ENCODE peak calls at places on chromosomes 4 and X, in eight cellular contexts. Q is OCI-LY7; J is naive thymus-derived CD4-positive, alpha-beta T cell; H is lung; P is neuronal stem cell; T is effector memory CD4-positive, alpha-beta T cell; D is A549; B is cardiac muscle cell. I is an unnamed sample.

GRCh38 chr4:39255916-39256315 is 73.6 kb downstream of the WDR19 start:
- DNase-seq in Q (no peak), J (no peak), H (no peak), P (no peak), T (no peak), D (no peak), B (no peak), I (no peak)

GRCh38 chr4:122576261-122577188 is 44.3 kb downstream of the IL21 start:
- DNase-seq in Q (peak; percentile 35), J (no peak), H (no peak), P (peak; percentile 23), T (no peak), D (peak; percentile 35), B (peak; percentile 67), I (peak; percentile 58)

GRCh38 chrX:150038356-150038755 is 100.1 kb upstream of the EOLA2 start:
- DNase-seq in Q (no peak), J (no peak), H (no peak), P (no peak), T (no peak), D (no peak), B (no peak), I (no peak)

GRCh38 chrX:45077748-45078424 is 122.8 kb downstream of the DIPK2B start:
- DNase-seq in Q (no peak), J (no peak), H (no peak), P (no peak), T (no peak), D (no peak), B (no peak), I (no peak)

GRCh38 chrX:153662266-153662665 is 11.3 kb downstream of the PNCK start:
- DNase-seq in Q (peak; percentile 31), J (peak; percentile 50), H (no peak), P (no peak), T (peak; percentile 15), D (peak; percentile 77), B (peak; percentile 49), I (peak; percentile 63)

GRCh38 chrX:23548164-23548563 is 119.1 kb upstream of the PRDX4 start:
- DNase-seq in Q (no peak), J (no peak), H (no peak), P (no peak), T (no peak), D (no peak), B (no peak), I (no peak)

GRCh38 chr4:176547005-176547404 is 227.2 kb downstream of the SPCS3 start:
- DNase-seq in Q (no peak), J (no peak), H (no peak), P (no peak), T (no peak), D (no peak), B (no peak), I (no peak)

GRCh38 chrX:30183554-30183953 is 31.8 kb upstream of the MAGEB2 start:
- DNase-seq in Q (no peak), J (no peak), H (no peak), P (no peak), T (no peak), D (no peak), B (no peak), I (no peak)

GRCh38 chrX:139972629-139973257 is 7.4 kb upstream of the CXorf66 start:
- DNase-seq in Q (no peak), J (no peak), H (no peak), P (no peak), T (no peak), D (no peak), B (no peak), I (no peak)

GRCh38 chr4:181077416-181077815 is 1165.8 kb upstream of the TENM3 start:
- DNase-seq in Q (no peak), J (no peak), H (no peak), P (no peak), T (no peak), D (no peak), B (no peak), I (no peak)

GRCh38 chrX:1661048-1661921 is 46.4 kb downstream of the ASMT start:
- DNase-seq in Q (peak; percentile 98), J (peak; percentile 74), H (peak; percentile 51), P (no peak), T (peak; percentile 81), D (peak; percentile 56), B (no peak), I (peak; percentile 97)

GRCh38 chr4:164509951-164510350 is 244.0 kb upstream of the SMIM31 start:
- DNase-seq in Q (no peak), J (no peak), H (no peak), P (no peak), T (no peak), D (no peak), B (no peak), I (no peak)

GRCh38 chr4:188439641-188440311 is 300.5 kb downstream of the TRIML1 start:
- DNase-seq in Q (no peak), J (no peak), H (no peak), P (no peak), T (no peak), D (peak; percentile 52), B (peak; percentile 41), I (no peak)

GRCh38 chrX:11968470-11968869 is 169.8 kb upstream of the FRMPD4 start:
- DNase-seq in Q (no peak), J (no peak), H (no peak), P (no peak), T (no peak), D (peak; percentile 93), B (no peak), I (no peak)

GRCh38 chrX:47597222-47597621 is 15.0 kb downstream of the TIMP1 start:
- DNase-seq in Q (no peak), J (no peak), H (no peak), P (no peak), T (no peak), D (no peak), B (no peak), I (no peak)

GRCh38 chr4:188780686-188781085 is 641.4 kb downstream of the TRIML1 start:
- DNase-seq in Q (no peak), J (no peak), H (no peak), P (no peak), T (no peak), D (no peak), B (no peak), I (no peak)

GRCh38 chrX:1658083-1658463 is 43.2 kb downstream of the ASMT start:
- DNase-seq in Q (no peak), J (no peak), H (no peak), P (no peak), T (no peak), D (peak; percentile 14), B (peak; percentile 21), I (peak; percentile 19)

GRCh38 chrX:71859637-71860036 is 51.0 kb upstream of the NHSL2 start:
- DNase-seq in Q (peak; percentile 27), J (no peak), H (peak; percentile 44), P (peak; percentile 4), T (no peak), D (peak; percentile 43), B (peak; percentile 63), I (peak; percentile 32)

DNA sequence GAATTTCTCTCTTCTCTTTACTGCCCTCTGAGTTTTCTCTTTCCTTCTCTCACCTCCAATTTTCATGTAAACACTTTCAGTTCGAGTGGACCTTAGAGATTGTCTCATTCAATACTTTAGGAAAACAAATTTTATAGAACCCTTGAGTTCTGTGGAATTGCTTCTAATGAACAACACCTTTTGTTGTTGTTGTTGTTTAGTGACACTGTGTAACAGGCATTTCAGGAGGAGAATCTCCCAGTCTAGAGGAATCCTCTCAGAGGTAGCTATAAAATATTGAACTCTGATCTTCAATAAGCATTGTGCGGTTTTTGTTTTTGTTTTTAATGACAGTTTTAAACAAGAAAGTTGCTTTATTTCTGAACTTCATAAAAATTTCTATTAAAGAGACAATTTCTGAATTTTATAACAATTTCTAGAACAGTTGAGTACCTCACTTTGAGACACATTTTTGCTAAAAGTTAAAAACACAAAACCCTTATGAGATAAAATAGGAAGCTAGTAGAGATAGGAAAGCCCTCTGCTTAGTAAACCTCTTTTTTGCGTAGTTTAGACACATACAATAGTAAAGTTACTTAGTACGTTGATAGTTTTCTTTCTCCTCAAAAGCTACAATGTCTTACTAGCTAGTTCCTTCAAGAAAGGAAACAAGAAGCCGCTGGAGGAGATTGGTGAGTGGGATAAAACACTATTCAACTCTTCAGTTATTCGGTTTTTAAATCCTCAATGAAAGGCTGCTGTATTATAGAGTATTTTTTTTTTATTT is 38.8 kb downstream of the CLCN3 start:
- DNase-seq in Q (no peak), J (no peak), H (no peak), P (no peak), T (no peak), D (no peak), B (no peak), I (peak; percentile 26)
- H3K27ac ChIP-seq in Q (peak overlapping the region; percentile 75), J (peak overlapping the region; percentile 63), H (no peak overlapping the region), P (no peak overlapping the region), T (peak overlapping the region; percentile 53), D (peak overlapping the region; percentile 78), B (peak overlapping the region; percentile 93), I (no peak overlapping the region)

DNA sequence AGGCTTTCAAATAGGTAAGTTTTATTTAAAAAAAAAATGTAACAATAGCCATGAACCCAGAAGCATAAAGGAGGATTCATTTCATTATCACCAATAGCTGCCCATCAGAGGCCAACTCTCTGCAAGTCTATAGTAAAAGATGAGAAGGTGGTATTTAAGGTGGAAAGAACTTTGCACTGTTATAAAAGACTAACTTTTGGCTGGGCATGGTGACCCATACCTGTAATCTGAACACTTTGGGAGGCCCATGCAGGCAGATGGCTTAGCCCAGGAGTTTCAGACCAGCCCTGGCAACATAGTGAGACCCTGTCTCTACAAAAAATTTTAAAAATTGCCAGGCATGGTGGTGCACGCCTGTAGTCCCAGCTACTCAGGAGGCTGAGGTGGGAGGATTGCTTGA is 43.3 kb downstream of the RPS3A start:
- DNase-seq in Q (no peak), J (no peak), H (no peak), P (no peak), T (no peak), D (no peak), B (no peak), I (no peak)
- H3K27ac ChIP-seq in Q (no peak overlapping the region), J (no peak overlapping the region), H (no peak overlapping the region), P (no peak overlapping the region), T (no peak overlapping the region), D (no peak overlapping the region), B (no peak overlapping the region), I (no peak overlapping the region)

DNA sequence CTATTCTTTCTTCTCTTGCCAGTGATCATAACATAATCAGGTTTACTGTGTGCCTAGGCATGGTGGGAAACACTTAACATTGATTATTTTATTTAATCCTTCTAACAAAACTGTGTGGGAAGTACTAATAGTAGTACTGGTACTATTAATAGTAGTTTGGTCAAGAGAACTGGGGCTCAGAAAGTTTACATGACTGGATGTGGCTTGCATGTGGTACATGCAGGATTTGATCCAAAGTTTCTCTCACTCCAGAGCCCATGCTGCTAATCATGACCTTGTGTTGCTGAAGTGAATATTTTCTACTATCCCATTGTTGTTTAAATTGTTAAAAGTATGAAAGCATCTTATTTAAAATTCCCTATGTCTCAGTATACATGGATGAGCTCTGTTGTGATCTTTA is 78.4 kb downstream of the TMEM164 start:
- DNase-seq in Q (no peak), J (no peak), H (no peak), P (no peak), T (no peak), D (no peak), B (no peak), I (no peak)
- H3K27ac ChIP-seq in Q (no peak overlapping the region), J (no peak overlapping the region), H (no peak overlapping the region), P (no peak overlapping the region), T (no peak overlapping the region), D (peak overlapping the region; percentile 85), B (no peak overlapping the region), I (no peak overlapping the region)

DNA sequence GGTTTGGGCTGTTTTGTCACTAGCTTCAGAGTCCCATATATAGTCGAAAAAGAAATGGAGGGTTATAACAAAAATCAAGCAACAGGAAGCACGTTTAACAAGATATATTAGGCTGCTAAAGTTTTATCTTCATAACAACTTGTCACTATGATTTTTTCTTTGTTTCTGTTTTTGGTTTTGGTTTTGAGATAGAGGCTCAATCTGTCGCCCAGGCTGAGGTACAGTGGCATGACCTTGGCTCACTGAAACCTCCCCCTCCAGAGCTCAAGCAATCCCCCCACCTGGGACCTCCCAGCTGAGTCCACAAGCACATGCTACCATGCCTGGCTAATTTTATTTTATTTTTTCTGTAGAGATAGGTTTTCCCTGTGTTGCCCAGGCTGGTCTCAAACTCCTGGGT is 2664.4 kb downstream of the ARAP2 start:
- DNase-seq in Q (no peak), J (no peak), H (no peak), P (no peak), T (no peak), D (no peak), B (no peak), I (no peak)
- H3K27ac ChIP-seq in Q (no peak overlapping the region), J (no peak overlapping the region), H (no peak overlapping the region), P (no peak overlapping the region), T (no peak overlapping the region), D (no peak overlapping the region), B (no peak overlapping the region), I (no peak overlapping the region)

I was measured in CD4-positive, alpha-beta memory T cell.